ENCODE peak calls at places on chromosomes 1 and 21, in eight cellular contexts. C is mammary epithelial cell; H is fibroblast of lung; U is CD8-positive, alpha-beta T cell; O is hepatocyte; R is left lung; A is sigmoid colon; M is GM23338. B is an unnamed sample.

GRCh38 chr1:200180821-200181220 is 153.3 kb downstream of the NR5A2 start:
- DNase-seq in M (no peak), R (no peak), H (peak; percentile 80), U (no peak), A (no peak), C (peak; percentile 12), O (no peak), B (no peak)

GRCh38 chr21:42617476-42617875 is 35.9 kb upstream of the PDE9A start:
- DNase-seq in A (no peak), H (no peak), U (no peak), R (peak; percentile 78), C (no peak), M (no peak), O (no peak), B (no peak)

GRCh38 chr1:104132386-104132973 is 382.8 kb downstream of the AMY1C start:
- DNase-seq in M (peak; percentile 75), U (no peak), C (peak; percentile 1), R (no peak), A (no peak), O (peak; percentile 59), H (peak; percentile 43), B (no peak)

GRCh38 chr21:26850116-26850643 is 5.0 kb upstream of the ADAMTS1 start:
- DNase-seq in U (no peak), H (peak; percentile 75), C (peak; percentile 32), R (no peak), O (peak; percentile 37), A (no peak), M (peak; percentile 76), B (no peak)

GRCh38 chr1:38815903-38816627 is 43.5 kb downstream of the RRAGC start:
- DNase-seq in R (no peak), H (no peak), U (no peak), M (peak; percentile 53), A (no peak), O (no peak), C (no peak), B (no peak)

GRCh38 chr1:203408485-203409229 is 57.7 kb upstream of the FMOD start:
- DNase-seq in C (peak; percentile 53), A (peak; percentile 97), H (peak; percentile 89), R (peak; percentile 78), O (peak; percentile 73), M (no peak), U (no peak), B (peak; percentile 42)

GRCh38 chr1:61085191-61086086 is 3.1 kb downstream of the NFIA start:
- DNase-seq in O (no peak), U (no peak), M (no peak), R (no peak), H (no peak), C (no peak), A (no peak), B (no peak)

GRCh38 chr1:110763149-110763548 is 88.4 kb upstream of the KCNA3 start:
- DNase-seq in U (no peak), M (no peak), R (no peak), H (no peak), O (no peak), C (no peak), A (no peak), B (no peak)

GRCh38 chr1:199875337-199875736 is 152.2 kb upstream of the NR5A2 start:
- DNase-seq in R (no peak), A (no peak), M (no peak), O (no peak), C (no peak), H (no peak), U (no peak), B (no peak)

GRCh38 chr1:228400692-228401454 is 5.8 kb downstream of the TRIM11 start:
- DNase-seq in M (no peak), C (no peak), R (peak; percentile 65), A (peak; percentile 62), O (no peak), H (no peak), U (no peak), B (no peak)

GRCh38 chr1:83571536-83571935 is 427.4 kb downstream of the TTLL7 start:
- DNase-seq in R (no peak), H (no peak), M (no peak), A (no peak), C (no peak), U (no peak), O (no peak), B (no peak)

GRCh38 chr1:83574749-83575148 is 424.2 kb downstream of the TTLL7 start:
- DNase-seq in A (no peak), O (no peak), C (no peak), U (no peak), R (no peak), H (no peak), M (no peak), B (no peak)

GRCh38 chr1:83573776-83574175 is 425.2 kb downstream of the TTLL7 start:
- DNase-seq in C (no peak), M (no peak), R (no peak), A (no peak), O (no peak), H (no peak), U (no peak), B (no peak)
- TF ChIP-seq CTCF in C (no peak), M (no peak), R (no peak), A (no peak), O (no peak), H (no peak), U (no peak), B (no peak)

GRCh38 chr1:85229574-85230097 is 28.8 kb upstream of the SYDE2 start:
- DNase-seq in H (no peak), O (no peak), R (no peak), C (no peak), A (no peak), U (no peak), M (no peak), B (no peak)
- H3K27ac ChIP-seq in H (no peak overlapping the region), O (no peak overlapping the region), R (no peak overlapping the region), C (no peak overlapping the region), A (peak overlapping the region; percentile 45), U (no peak overlapping the region), M (no peak overlapping the region), B (no peak overlapping the region)

DNA sequence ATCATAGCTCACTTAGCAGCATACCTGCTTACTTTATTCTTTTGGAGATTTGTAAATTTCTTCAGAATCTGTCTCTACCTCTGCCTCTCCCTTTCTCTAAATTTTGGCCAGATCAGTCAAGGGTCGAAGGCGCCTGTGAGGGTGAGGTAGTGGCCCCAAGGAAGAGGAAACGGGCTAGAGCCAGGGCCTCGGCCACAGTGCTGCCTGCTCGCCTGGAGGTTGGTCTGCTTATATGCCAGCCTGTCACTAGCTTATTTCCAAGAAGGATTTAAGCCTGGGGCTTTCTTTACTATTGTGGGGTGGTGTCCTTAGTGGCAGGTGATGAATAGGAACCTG is 19.6 kb downstream of the PEX14 start:
- DNase-seq in H (no peak), A (no peak), R (no peak), M (no peak), O (no peak), C (no peak), U (no peak), B (no peak)
- H3K4me3 ChIP-seq in H (no peak overlapping the region), A (no peak overlapping the region), R (no peak overlapping the region), M (no peak overlapping the region), O (no peak overlapping the region), C (no peak overlapping the region), U (no peak overlapping the region), B (no peak overlapping the region)

DNA sequence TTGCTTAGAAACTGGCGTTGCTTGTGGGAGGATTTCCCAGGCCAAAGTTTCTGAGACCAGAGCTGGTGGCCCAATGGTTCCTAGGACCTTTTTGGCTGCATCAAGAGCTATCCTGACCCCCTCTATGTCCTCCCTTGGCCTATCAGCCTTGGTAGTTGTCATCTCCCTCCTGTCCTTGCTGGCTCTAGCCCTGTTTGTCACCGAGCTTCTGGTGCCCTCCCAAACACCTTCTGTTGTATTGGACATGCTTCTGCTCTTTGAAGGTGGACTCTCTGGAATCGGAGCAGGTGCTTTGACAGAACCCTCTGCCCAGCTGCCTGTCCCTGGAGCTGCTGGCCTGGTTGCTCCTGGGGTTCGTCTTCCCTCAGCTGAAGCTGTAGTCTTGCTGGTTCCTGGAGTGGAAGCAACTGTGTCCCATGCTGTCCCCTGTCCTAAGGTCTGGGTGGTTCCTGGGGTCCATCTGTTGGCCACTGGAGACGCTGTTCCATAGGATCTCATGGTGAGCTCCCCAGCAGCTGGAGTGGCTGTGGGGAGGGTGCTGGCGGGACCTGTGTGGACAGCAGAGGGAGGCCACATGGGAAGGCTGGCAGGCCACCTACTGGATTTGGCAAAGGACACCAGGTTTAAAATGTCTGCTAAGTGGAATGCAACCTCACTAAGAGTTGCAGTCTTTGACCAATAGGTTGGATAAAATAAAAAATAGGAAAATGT is 9.4 kb downstream of the FCAMR start:
- DNase-seq in A (no peak), M (no peak), U (no peak), C (no peak), O (no peak), H (no peak), R (no peak), B (no peak)
- TF ChIP-seq CTCF in A (no peak), M (no peak), U (no peak), C (no peak), O (no peak), H (no peak), R (no peak), B (no peak)

GRCh38 chr1:54716299-54717047 is 812 bp downstream of the TTC4 start:
- DNase-seq in C (peak; percentile 72), R (no peak), H (peak; percentile 49), M (no peak), O (no peak), A (no peak), U (no peak), B (no peak)
- H3K27ac ChIP-seq in C (peak overlapping the region; percentile 85), R (no peak overlapping the region), H (peak overlapping the region; percentile 72), M (peak overlapping the region; percentile 76), O (peak overlapping the region; percentile 68), A (peak overlapping the region; percentile 82), U (peak overlapping the region; percentile 59), B (peak overlapping the region; percentile 67)